ENCODE peak calls at places on chromosomes 3 and 15, in four cellular contexts. O is Panc1, S is bronchial epithelial cell, K is heart left ventricle. J is an unnamed sample.
A peak's percentile ranks its signal among the peaks of the same experiment; 100 is the strongest.

GRCh38 chr15:31359722-31360111 is 33.1 kb downstream of the KLF13 start:
- DNase-seq in S (no peak), O (no peak), K (peak; percentile 15), J (no peak)

GRCh38 chr3:64329037-64329436 is 103.8 kb upstream of the PRICKLE2 start:
- DNase-seq in K (no peak), S (peak; percentile 66), O (no peak), J (no peak)

GRCh38 chr3:195150194-195151118 is 120.5 kb downstream of the XXYLT1 start:
- DNase-seq in S (peak; percentile 88), O (peak; percentile 52), K (peak; percentile 83), J (no peak)

GRCh38 chr3:46923559-46924350 is 46.2 kb downstream of the PTH1R start:
- DNase-seq in S (no peak), O (no peak), K (no peak), J (no peak)

GRCh38 chr15:60682115-60682514 is 203.2 kb upstream of the ICE2 start:
- DNase-seq in K (no peak), O (no peak), S (no peak), J (no peak)

GRCh38 chr3:88542916-88543315 is 393.2 kb downstream of the C3orf38 start:
- DNase-seq in O (no peak), S (no peak), K (no peak), J (no peak)

GRCh38 chr15:98684995-98685525 is 36.7 kb downstream of the IGF1R start:
- DNase-seq in O (no peak), S (no peak), K (no peak), J (no peak)

GRCh38 chr15:38796589-38796988 is 232.0 kb upstream of the RASGRP1 start:
- DNase-seq in S (no peak), O (no peak), K (no peak), J (no peak)

GRCh38 chr3:71130516-71131384 is 452.8 kb downstream of the FOXP1 start:
- DNase-seq in K (peak; percentile 70), O (no peak), S (peak; percentile 59), J (no peak)

GRCh38 chr3:169846458-169847193 is 23.1 kb downstream of the LRRC31 start:
- DNase-seq in S (peak; percentile 94), O (no peak), K (no peak), J (peak; percentile 49)

GRCh38 chr15:48426047-48426446 is 94.8 kb downstream of the DUT start:
- DNase-seq in K (no peak), S (no peak), O (no peak), J (no peak)

GRCh38 chr3:39154323-39155021 is 1.1 kb upstream of the CSRNP1 start:
- DNase-seq in O (no peak), S (no peak), K (no peak), J (no peak)

GRCh38 chr3:76646921-76647562 is 392.9 kb upstream of the ROBO2 start:
- DNase-seq in S (no peak), K (no peak), O (no peak), J (no peak)

GRCh38 chr3:125202197-125202596 is 10.4 kb downstream of the SLC12A8 start:
- DNase-seq in S (peak; percentile 20), K (no peak), O (no peak), J (peak; percentile 51)

GRCh38 chr3:40550168-40550567 is 25.4 kb downstream of the ZNF621 start:
- DNase-seq in O (no peak), S (no peak), K (no peak), J (no peak)

GRCh38 chr3:141643391-141643790 is 94.7 kb upstream of the RNF7 start:
- DNase-seq in K (no peak), O (no peak), S (no peak), J (no peak)

GRCh38 chr3:139468407-139468806 is 7.9 kb downstream of the RBP2 start:
- DNase-seq in O (no peak), K (no peak), S (no peak), J (no peak)

GRCh38 chr15:39191871-39192281 is 389.0 kb upstream of the THBS1 start:
- DNase-seq in S (peak; percentile 93), O (no peak), K (no peak), J (no peak)

GRCh38 chr3:40827942-40828688 is 303.4 kb downstream of the ZNF621 start:
- DNase-seq in K (peak; percentile 75), O (no peak), S (peak; percentile 66), J (no peak)

GRCh38 chr15:69723404-69724097 is 270.9 kb downstream of the RPLP1 start:
- DNase-seq in O (no peak), S (no peak), K (peak; percentile 56), J (no peak)

GRCh38 chr3:82978368-82978767 is 1216.9 kb upstream of the GBE1 start:
- DNase-seq in K (no peak), S (no peak), O (no peak), J (no peak)

GRCh38 chr3:108319428-108320053 is 23.2 kb downstream of the HHLA2 start:
- DNase-seq in S (peak; percentile 66), K (no peak), O (no peak), J (no peak)

GRCh38 chr15:27527490-27528067 is 556.6 kb downstream of the GABRG3 start:
- DNase-seq in O (no peak), K (no peak), S (no peak), J (no peak)

GRCh38 chr3:123225557-123225956 is 23.8 kb downstream of the SEC22A start:
- DNase-seq in O (no peak), S (no peak), K (no peak), J (no peak)

GRCh38 chr15:41969851-41970431 is 2.4 kb downstream of the EHD4 start:
- DNase-seq in O (no peak), S (peak; percentile 23), K (no peak), J (peak; percentile 74)

GRCh38 chr15:37397266-37398022 is 297.1 kb upstream of the MEIS2 start:
- DNase-seq in O (no peak), K (no peak), S (no peak), J (no peak)

GRCh38 chr15:62841891-62842559 is 200.5 kb upstream of the TPM1 start:
- DNase-seq in S (no peak), K (peak; percentile 77), O (no peak), J (no peak)

GRCh38 chr15:67776600-67776999 is 48.7 kb upstream of the SKOR1 start:
- DNase-seq in S (no peak), O (no peak), K (no peak), J (no peak)

GRCh38 chr3:34361921-34362320 is 563.5 kb downstream of the PDCD6IP start:
- DNase-seq in O (no peak), K (no peak), S (no peak), J (peak; percentile 56)

GRCh38 chr15:101264011-101264410 is 12.2 kb upstream of the CHSY1 start:
- DNase-seq in S (no peak), O (no peak), K (no peak), J (no peak)

GRCh38 chr3:24640330-24640877 is 145.8 kb upstream of the THRB start:
- DNase-seq in K (no peak), O (no peak), S (peak; percentile 64), J (no peak)

DNA sequence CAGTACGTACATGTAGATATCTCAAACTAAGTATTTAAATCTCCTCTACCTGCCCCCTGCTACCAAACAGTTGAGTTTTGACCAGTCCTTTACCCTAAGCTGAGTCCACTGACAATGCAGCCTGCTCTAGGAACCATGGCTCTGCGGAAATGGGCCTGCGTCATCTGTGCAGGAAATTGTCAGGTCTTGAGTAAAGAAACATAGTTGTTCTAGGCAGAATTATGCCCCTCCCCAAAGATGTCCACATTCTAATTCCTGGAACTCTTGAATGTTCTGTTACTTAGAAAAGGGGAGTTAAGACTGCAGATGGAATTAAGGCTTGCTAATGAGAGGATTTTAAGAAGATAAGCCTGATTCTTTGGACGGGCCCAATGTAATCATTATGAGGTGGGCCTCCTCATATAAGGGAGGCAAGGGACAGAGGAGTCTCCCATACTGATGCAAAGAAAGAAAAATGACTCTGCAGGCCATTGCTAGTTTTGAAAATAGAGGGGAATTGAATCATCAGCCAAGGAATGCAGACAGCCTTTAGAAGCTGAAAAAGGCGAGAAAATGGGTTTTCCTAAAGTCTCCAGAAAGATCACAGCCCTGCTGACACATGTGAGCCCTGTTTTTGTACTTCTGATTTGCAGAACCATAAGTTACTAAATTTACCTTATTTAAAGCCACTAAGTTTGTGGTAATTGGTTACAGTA is 5.5 kb upstream of the VGLL3 start:
- DNase-seq in O (no peak), S (no peak), K (no peak), J (no peak)
- H3K4me3 ChIP-seq in O (no peak overlapping the region), S (no peak overlapping the region), K (no peak overlapping the region), J (no peak overlapping the region)

GRCh38 chr3:132268956-132269355 is 48.3 kb upstream of the ACP3 start:
- DNase-seq in S (peak; percentile 40), K (no peak), O (no peak), J (no peak)
- TF ChIP-seq CTCF in S (peak; percentile 40), K (no peak), O (peak; percentile 52), J (peak; percentile 29)

GRCh38 chr3:188106454-188106853 is 47.5 kb upstream of the LPP start:
- DNase-seq in S (no peak), O (no peak), K (no peak), J (no peak)

GRCh38 chr3:188106898-188107684 is 46.9 kb upstream of the LPP start:
- DNase-seq in K (no peak), S (no peak), O (no peak), J (no peak)

GRCh38 chr3:188111002-188111584 is 42.9 kb upstream of the LPP start:
- DNase-seq in K (no peak), O (no peak), S (no peak), J (no peak)

GRCh38 chr3:188106006-188106405 is 48.0 kb upstream of the LPP start:
- DNase-seq in O (no peak), K (no peak), S (no peak), J (no peak)

DNA sequence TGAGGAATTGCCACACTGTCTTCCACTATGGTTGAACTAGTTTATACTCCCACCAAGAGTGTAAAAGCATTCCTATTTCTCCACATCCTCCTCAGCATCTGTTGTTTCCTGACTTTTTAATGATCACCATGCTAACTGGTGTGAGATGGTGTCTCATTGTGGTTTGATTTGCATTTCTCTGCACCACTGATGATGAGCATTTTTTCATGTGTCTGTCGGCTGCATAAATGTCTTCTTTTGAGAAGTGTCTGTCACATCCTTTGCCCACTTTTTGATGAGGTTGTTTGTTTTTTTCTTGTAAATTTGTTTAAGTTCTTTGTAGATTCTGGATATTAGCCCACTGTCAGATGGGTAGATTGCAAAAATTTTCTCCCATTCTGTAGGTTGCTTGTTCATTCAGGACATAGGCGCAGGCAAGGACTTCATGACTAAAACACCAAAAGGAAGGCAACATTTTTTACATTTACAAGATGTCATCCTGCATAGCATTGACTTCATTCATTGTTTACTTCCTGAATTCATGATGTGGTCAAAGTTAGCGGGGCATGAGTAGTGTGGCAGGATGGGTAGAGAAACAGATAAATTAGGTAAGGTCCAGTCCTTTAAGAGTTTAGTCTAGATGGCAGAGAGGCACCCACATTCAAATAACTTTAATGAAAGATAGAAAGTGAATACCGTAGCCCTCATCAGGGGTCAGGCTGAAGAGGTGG is 45.1 kb upstream of the LPP start:
- DNase-seq in S (no peak), K (no peak), O (no peak), J (no peak)
- H3K4me3 ChIP-seq in S (no peak overlapping the region), K (no peak overlapping the region), O (no peak overlapping the region), J (no peak overlapping the region)

GRCh38 chr3:187146389-187146788 is 7.1 kb upstream of the RPL39L start:
- DNase-seq in S (no peak), K (no peak), O (no peak), J (no peak)

GRCh38 chr3:187150186-187150585 is 10.9 kb upstream of the RPL39L start:
- DNase-seq in O (no peak), K (no peak), S (no peak), J (no peak)

DNA sequence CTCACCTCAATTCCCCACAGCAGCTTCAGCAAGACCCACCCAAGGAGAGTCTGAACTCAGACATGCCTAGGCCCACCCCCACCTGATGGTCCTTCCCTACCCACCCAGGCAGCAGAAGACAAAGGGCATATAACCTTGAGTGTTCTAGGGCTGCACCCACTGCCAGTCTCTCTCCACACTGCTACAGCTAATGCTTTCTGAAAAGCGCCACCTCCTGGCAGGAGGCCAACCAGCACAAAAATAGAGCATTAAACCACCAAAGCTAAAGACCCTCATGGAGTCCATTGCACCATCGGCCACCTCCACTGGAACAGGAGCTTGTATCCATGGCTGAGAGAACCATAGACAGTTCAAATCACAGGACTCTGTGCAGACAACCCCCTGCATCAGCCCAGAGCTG is 11.3 kb upstream of the RPL39L start:
- DNase-seq in S (no peak), K (no peak), O (no peak), J (peak; percentile 19)
- TF ChIP-seq CTCF in S (peak; percentile 11), K (no peak), O (peak; percentile 45), J (peak; percentile 69)